ENCODE peak calls at places on chromosome 2, in ten cellular contexts. K is cerebellar cortex; O is RWPE1; L is NAMALWA; Z is caudate nucleus; P is activated CD4-positive, alpha-beta T cell treated with anti-CD3 and anti-CD28 coated beads for 48 hours; V is activated naive CD4-positive, alpha-beta T cell treated with anti-CD3 and anti-CD28 coated beads, Interleukin-2, amount 10 ng/mL, durations not matched to agents 7 days and 5 days; A is H7; D is GF-D8; I is T-helper 22 cell. F is an unnamed sample.

GRCh38 chr2:233700028-233700635 is 7.4 kb downstream of the UGT1A6 start:
- DNase-seq in A (no peak), K (no peak), I (no peak), O (no peak), D (peak; percentile 84), P (no peak), V (no peak), L (no peak), Z (no peak), F (no peak)

GRCh38 chr2:142142595-142142994 is 11.8 kb upstream of the LRP1B start:
- DNase-seq in D (no peak), A (no peak), O (no peak), K (no peak), L (no peak), P (no peak), Z (no peak), I (no peak), V (no peak), F (no peak)

GRCh38 chr2:176763871-176764404 is 448.7 kb upstream of the HNRNPA3 start:
- DNase-seq in A (peak; percentile 69), K (no peak), D (no peak), I (no peak), Z (no peak), O (no peak), L (peak; percentile 33), P (no peak), V (no peak), F (no peak)

GRCh38 chr2:229104863-229105468 is 166.1 kb downstream of the PID1 start:
- DNase-seq in I (no peak), P (no peak), A (no peak), L (no peak), D (peak; percentile 23), O (no peak), Z (no peak), K (no peak), V (no peak), F (no peak)

GRCh38 chr2:31125918-31126695 is 12.1 kb downstream of the GALNT14 start:
- DNase-seq in L (no peak), A (no peak), K (no peak), D (no peak), V (no peak), I (no peak), P (no peak), O (no peak), Z (no peak), F (no peak)

GRCh38 chr2:71974846-71975245 is 172.8 kb downstream of the CYP26B1 start:
- DNase-seq in L (no peak), V (no peak), K (no peak), Z (no peak), O (no peak), D (no peak), P (no peak), A (no peak), I (no peak), F (no peak)

GRCh38 chr2:177422271-177422670 is 29.7 kb downstream of the AGPS start:
- DNase-seq in O (no peak), L (no peak), D (no peak), Z (no peak), I (no peak), P (no peak), V (no peak), A (no peak), K (no peak), F (no peak)

GRCh38 chr2:70510213-70510820 is 43.3 kb downstream of the TGFA start:
- DNase-seq in Z (no peak), I (no peak), K (no peak), L (no peak), A (no peak), D (no peak), V (no peak), O (no peak), P (no peak), F (no peak)

GRCh38 chr2:132560562-132560961 is 109.4 kb downstream of the LYPD1 start:
- DNase-seq in Z (no peak), K (no peak), I (no peak), O (no peak), A (no peak), V (no peak), P (no peak), D (no peak), L (no peak), F (no peak)

GRCh38 chr2:227406177-227407031 is 18.7 kb upstream of the SCYGR1 start:
- DNase-seq in K (peak; percentile 90), O (peak; percentile 93), I (no peak), L (peak; percentile 19), Z (peak; percentile 30), V (no peak), A (peak; percentile 76), P (no peak), D (no peak), F (no peak)

GRCh38 chr2:62292190-62292589 is 96.3 kb downstream of the B3GNT2 start:
- DNase-seq in A (no peak), Z (no peak), K (peak; percentile 44), P (no peak), O (no peak), D (no peak), I (no peak), V (no peak), L (no peak), F (no peak)

GRCh38 chr2:109720379-109721116 is 73.6 kb upstream of the RGPD5 start:
- DNase-seq in A (no peak), V (no peak), I (no peak), P (no peak), K (no peak), L (no peak), D (no peak), Z (no peak), O (no peak), F (no peak)

GRCh38 chr2:100397976-100398375 is 19.5 kb downstream of the CHST10 start:
- DNase-seq in A (peak; percentile 5), D (no peak), Z (no peak), L (no peak), P (no peak), I (no peak), K (no peak), V (no peak), O (no peak), F (no peak)

GRCh38 chr2:32895424-32895823 is 51.3 kb upstream of the LTBP1 start:
- DNase-seq in K (no peak), A (no peak), P (no peak), I (no peak), D (no peak), O (no peak), Z (no peak), L (no peak), V (no peak), F (no peak)

F was measured in DND-41.